ENCODE peak calls at places on chromosomes 16 and 17, in ten cellular contexts. L, H, T, Y, O, D, V, Z, I and Q are unnamed samples.

GRCh38 chr16:4664538-4665418 is 28.6 kb upstream of the NUDT16L1 start:
- DNase-seq in L (peak), D (peak), Y (no peak), T (no peak), V (peak), H (peak), I (no peak), O (peak), Z (no peak), Q (no peak)

GRCh38 chr16:56997931-56998330 is 8.6 kb downstream of the NLRC5 start:
- DNase-seq in O (no peak), Z (no peak), V (no peak), Y (no peak), D (no peak), I (no peak), H (no peak), T (no peak), L (no peak), Q (no peak)

GRCh38 chr16:88685156-88686061 is 898 bp downstream of the SNAI3 start:
- DNase-seq in L (peak), T (no peak), D (peak), I (no peak), V (peak), O (peak), Y (peak), Z (no peak), H (peak), Q (peak)

GRCh38 chr17:75891022-75891604 is 5.6 kb downstream of the TRIM65 start:
- DNase-seq in Z (no peak), V (no peak), Y (no peak), D (no peak), O (no peak), I (no peak), H (no peak), L (no peak), T (no peak), Q (no peak)

GRCh38 chr17:17729620-17730249 is 48.5 kb downstream of the RAI1 start:
- DNase-seq in Y (no peak), D (peak), V (no peak), L (no peak), O (no peak), H (no peak), Z (no peak), I (peak), T (no peak), Q (no peak)

GRCh38 chr16:88599825-88600538 is 29.8 kb downstream of the ZC3H18 start:
- DNase-seq in T (no peak), Y (no peak), D (no peak), O (no peak), H (no peak), I (no peak), L (no peak), Z (no peak), V (peak), Q (no peak)

GRCh38 chr16:67311607-67312449 is 14.7 kb downstream of the KCTD19 start:
- DNase-seq in L (peak), T (peak), H (peak), I (no peak), D (peak), V (peak), O (peak), Y (peak), Z (no peak), Q (no peak)

GRCh38 chr17:57442401-57442823 is 186.1 kb downstream of the MSI2 start:
- DNase-seq in L (no peak), T (no peak), H (no peak), D (no peak), O (peak), Y (no peak), Z (no peak), I (no peak), V (no peak), Q (no peak)

GRCh38 chr17:13024526-13025263 is 6.9 kb upstream of the ELAC2 start:
- DNase-seq in O (peak), Z (peak), T (peak), V (peak), D (peak), I (peak), L (peak), H (peak), Y (peak), Q (peak)

GRCh38 chr16:85718682-85719081 is 29.9 kb upstream of the GINS2 start:
- DNase-seq in Z (no peak), O (no peak), H (no peak), V (peak), I (no peak), L (no peak), Y (no peak), D (peak), T (no peak), Q (no peak)

GRCh38 chr16:29913514-29913913 is 12.5 kb downstream of the KCTD13 start:
- DNase-seq in T (no peak), O (no peak), Z (no peak), L (no peak), V (no peak), D (no peak), Y (no peak), I (no peak), H (no peak), Q (peak)